ENCODE peak calls at places on chromosome X, in ten cellular contexts. L is keratinocyte; I is mammary epithelial cell; T is naive thymus-derived CD4-positive, alpha-beta T cell; P is suprapubic skin; U is aorta; B is CD8-positive, alpha-beta T cell; A is ovary; E is Peyer's patch; Z is fibroblast of lung. J is an unnamed sample. For H3K36me3, the result is how much of the 10 kb centered on the place peaks cover.

GRCh38 chrX:22338740-22339139 is 66.0 kb downstream of the CBLL2 start:
- DNase-seq in L (no peak), I (peak), T (no peak), P (no peak), U (no peak), B (no peak), A (no peak), E (no peak), Z (peak), J (no peak)

GRCh38 chrX:118272237-118272636 is 73.7 kb upstream of the WDR44 start:
- DNase-seq in L (peak), I (peak), T (no peak), P (no peak), U (no peak), B (no peak), A (no peak), E (no peak), Z (peak), J (no peak)

GRCh38 chrX:25968920-25969319 is 169.2 kb upstream of the MAGEB18 start:
- DNase-seq in L (peak), I (no peak), T (no peak), P (no peak), U (no peak), B (no peak), A (no peak), E (no peak), Z (peak), J (no peak)

GRCh38 chrX:72540318-72540717 is 32.3 kb downstream of the HDAC8 start:
- DNase-seq in L (no peak), I (no peak), T (no peak), P (no peak), U (no peak), B (no peak), A (no peak), E (no peak), Z (peak), J (no peak)

GRCh38 chrX:104329731-104330130 is 75.0 kb upstream of the ESX1 start:
- DNase-seq in L (no peak), I (no peak), T (no peak), P (no peak), U (no peak), B (no peak), A (no peak), E (no peak), Z (no peak), J (no peak)

GRCh38 chrX:13250831-13251612 is 68.8 kb downstream of the ATXN3L start:
- DNase-seq in L (no peak), I (no peak), T (no peak), P (peak), U (peak), B (no peak), A (no peak), E (no peak), Z (peak), J (no peak)

GRCh38 chrX:45683914-45684313 is 483.2 kb upstream of the DIPK2B start:
- DNase-seq in L (no peak), I (no peak), T (no peak), P (no peak), U (no peak), B (no peak), A (no peak), E (no peak), Z (no peak), J (no peak)

GRCh38 chrX:108443065-108443464 is 3.4 kb downstream of the COL4A5 start:
- DNase-seq in L (no peak), I (no peak), T (no peak), P (no peak), U (no peak), B (no peak), A (no peak), E (no peak), Z (no peak), J (no peak)

GRCh38 chrX:97481228-97481627 is 597.5 kb downstream of the RPA4 start:
- DNase-seq in L (no peak), I (no peak), T (no peak), P (no peak), U (no peak), B (no peak), A (no peak), E (no peak), Z (no peak), J (no peak)

GRCh38 chrX:151397741-151398070 is 700 bp downstream of the VMA21 start:
- DNase-seq in L (no peak), I (no peak), T (no peak), P (no peak), U (no peak), B (no peak), A (no peak), E (no peak), Z (peak), J (no peak)

GRCh38 chrX:24498181-24498580 is 33.1 kb downstream of the PDK3 start:
- DNase-seq in L (no peak), I (no peak), T (peak), P (no peak), U (no peak), B (no peak), A (no peak), E (no peak), Z (peak), J (no peak)

GRCh38 chrX:134365923-134366322 is 94.0 kb upstream of the HPRT1 start:
- DNase-seq in L (peak), I (peak), T (no peak), P (no peak), U (no peak), B (no peak), A (no peak), E (no peak), Z (no peak), J (no peak)

GRCh38 chrX:96576358-96576757 is 108.3 kb upstream of the DIAPH2 start:
- DNase-seq in L (no peak), I (no peak), T (no peak), P (no peak), U (no peak), B (no peak), A (no peak), E (no peak), Z (no peak), J (no peak)

GRCh38 chrX:54977387-54977786 is 16.6 kb downstream of the PFKFB1 start:
- DNase-seq in L (no peak), I (no peak), T (no peak), P (no peak), U (no peak), B (no peak), A (no peak), E (no peak), Z (no peak), J (no peak)

GRCh38 chrX:48532201-48532600 is 7.3 kb upstream of the TBC1D25 start:
- DNase-seq in L (no peak), I (no peak), T (no peak), P (no peak), U (no peak), B (no peak), A (no peak), E (no peak), Z (no peak), J (no peak)

GRCh38 chrX:72351606-72352338 is 46.1 kb upstream of the CITED1 start:
- DNase-seq in L (no peak), I (no peak), T (no peak), P (no peak), U (no peak), B (no peak), A (no peak), E (no peak), Z (peak), J (no peak)

GRCh38 chrX:109270580-109271484 is 211.1 kb downstream of the GUCY2F start:
- DNase-seq in L (peak), I (peak), T (no peak), P (no peak), U (no peak), B (no peak), A (no peak), E (no peak), Z (peak), J (no peak)

GRCh38 chrX:15336023-15336413 is 695 bp upstream of the PIGA start:
- DNase-seq in L (no peak), I (peak), T (no peak), P (no peak), U (no peak), B (no peak), A (no peak), E (no peak), Z (peak), J (no peak)

GRCh38 chrX:43357741-43358140 is 298.4 kb upstream of the MAOA start:
- DNase-seq in L (no peak), I (no peak), T (no peak), P (no peak), U (no peak), B (no peak), A (no peak), E (no peak), Z (no peak), J (no peak)

GRCh38 chrX:109889289-109890006 is 113.5 kb upstream of the TMEM164 start:
- DNase-seq in L (no peak), I (no peak), T (no peak), P (no peak), U (no peak), B (no peak), A (no peak), E (no peak), Z (peak), J (no peak)

GRCh38 chrX:3268804-3269203 is 77.6 kb downstream of the MXRA5 start:
- DNase-seq in L (peak), I (peak), T (no peak), P (no peak), U (no peak), B (no peak), A (no peak), E (no peak), Z (peak), J (no peak)

GRCh38 chrX:133657455-133657854 is 242.2 kb upstream of the GPC4 start:
- DNase-seq in L (no peak), I (no peak), T (no peak), P (no peak), U (no peak), B (no peak), A (no peak), E (no peak), Z (no peak), J (no peak)

GRCh38 chrX:108264376-108264775 is 172.8 kb downstream of the ATG4A start:
- DNase-seq in L (no peak), I (no peak), T (no peak), P (no peak), U (no peak), B (no peak), A (no peak), E (no peak), Z (no peak), J (no peak)

GRCh38 chrX:28586891-28587635 is at the start of gene IL1RAPL1:
- DNase-seq in L (no peak), I (peak), T (no peak), P (no peak), U (no peak), B (no peak), A (no peak), E (no peak), Z (peak), J (no peak)

GRCh38 chrX:139008185-139008584 is 296.7 kb upstream of the FGF13 start:
- DNase-seq in L (no peak), I (no peak), T (no peak), P (no peak), U (no peak), B (no peak), A (no peak), E (no peak), Z (no peak), J (no peak)

GRCh38 chrX:22220941-22221340 is 51.8 kb upstream of the CBLL2 start:
- DNase-seq in L (peak), I (peak), T (no peak), P (no peak), U (no peak), B (no peak), A (no peak), E (no peak), Z (peak), J (no peak)

GRCh38 chrX:10023821-10024220 is 56.7 kb downstream of the CLDN34 start:
- DNase-seq in L (no peak), I (no peak), T (no peak), P (no peak), U (no peak), B (no peak), A (no peak), E (no peak), Z (no peak), J (no peak)

GRCh38 chrX:12702509-12703091 is 88.6 kb upstream of the PRPS2 start:
- DNase-seq in L (no peak), I (peak), T (no peak), P (no peak), U (no peak), B (no peak), A (no peak), E (no peak), Z (no peak), J (no peak)

GRCh38 chrX:120244735-120245498 is 5.7 kb upstream of the ZBTB33 start:
- DNase-seq in L (no peak), I (peak), T (peak), P (peak), U (peak), B (peak), A (peak), E (peak), Z (peak), J (peak)

GRCh38 chrX:118630843-118631242 is 96.6 kb upstream of the IL13RA1 start:
- DNase-seq in L (no peak), I (no peak), T (no peak), P (no peak), U (no peak), B (no peak), A (no peak), E (no peak), Z (no peak), J (no peak)

GRCh38 chrX:124348152-124348551 is 1.8 kb downstream of the SH2D1A start:
- DNase-seq in L (no peak), I (peak), T (no peak), P (no peak), U (no peak), B (no peak), A (no peak), E (no peak), Z (no peak), J (no peak)

GRCh38 chrX:7330971-7331746 is 183.2 kb upstream of the PUDP start:
- DNase-seq in L (no peak), I (no peak), T (no peak), P (no peak), U (peak), B (no peak), A (peak), E (no peak), Z (peak), J (no peak)

GRCh38 chrX:31499120-31499519 is 427.3 kb upstream of the FTHL17 start:
- DNase-seq in L (no peak), I (peak), T (no peak), P (no peak), U (no peak), B (no peak), A (no peak), E (no peak), Z (peak), J (no peak)

GRCh38 chrX:110044531-110045249 is 41.8 kb downstream of the TMEM164 start:
- DNase-seq in L (no peak), I (no peak), T (no peak), P (no peak), U (no peak), B (no peak), A (no peak), E (no peak), Z (no peak), J (no peak)

DNA sequence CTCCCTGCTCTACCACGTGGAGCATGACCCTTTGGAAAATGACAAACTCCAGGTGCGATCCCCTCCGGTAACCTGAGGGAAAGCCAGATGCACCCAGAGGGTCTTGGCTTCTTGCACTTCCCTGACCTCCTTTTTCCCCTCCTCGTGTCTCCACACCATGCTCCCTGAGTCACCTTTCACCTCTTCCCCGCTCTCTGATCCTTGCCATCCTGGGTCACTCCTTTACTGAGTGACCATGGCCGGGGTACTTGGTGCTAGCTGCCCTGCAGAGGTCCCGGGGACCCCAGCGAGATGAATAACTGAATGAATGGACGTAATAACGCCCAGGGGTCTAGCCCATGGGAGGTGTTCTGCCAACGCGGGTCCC is 401 bp upstream of the ZFP92 start:
- DNase-seq in L (no peak), I (no peak), T (no peak), P (no peak), U (no peak), B (no peak), A (no peak), E (no peak), Z (no peak), J (no peak)
- H3K4me3 ChIP-seq in L (no peak), I (no peak), T (no peak), P (peak), U (no peak), B (peak), A (peak), E (peak), Z (no peak), J (peak)

DNA sequence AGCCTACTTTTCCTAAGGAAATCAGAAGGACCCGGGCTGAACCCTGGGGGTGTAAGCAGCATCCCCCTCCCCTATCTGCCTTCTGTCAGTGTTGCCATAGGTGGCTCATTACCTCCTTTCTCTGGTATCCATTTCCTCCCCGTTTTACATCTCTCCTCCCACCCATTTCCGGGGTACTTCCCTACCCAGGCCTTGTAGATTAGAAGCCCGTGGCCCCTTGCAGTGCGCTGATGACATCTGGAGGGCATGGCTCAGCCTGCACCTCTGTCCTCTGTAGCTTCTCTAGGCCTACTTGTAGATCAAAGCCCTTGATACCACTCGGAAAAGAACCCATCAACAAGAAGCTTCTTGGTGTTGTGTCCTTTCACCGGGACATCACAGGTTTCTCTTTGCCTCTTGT is 71.8 kb downstream of the NBDY start:
- DNase-seq in L (no peak), I (no peak), T (peak), P (peak), U (no peak), B (peak), A (no peak), E (no peak), Z (no peak), J (peak)
- H3K27ac ChIP-seq in L (no peak), I (no peak), T (peak), P (no peak), U (no peak), B (peak), A (no peak), E (no peak), Z (no peak), J (no peak)

GRCh38 chrX:41121766-41122165 is 36.5 kb downstream of the USP9X start:
- DNase-seq in L (no peak), I (no peak), T (no peak), P (no peak), U (no peak), B (no peak), A (no peak), E (no peak), Z (no peak), J (no peak)

GRCh38 chrX:41131766-41132165 is 46.5 kb downstream of the USP9X start:
- DNase-seq in L (no peak), I (no peak), T (no peak), P (no peak), U (no peak), B (no peak), A (no peak), E (no peak), Z (no peak), J (no peak)

GRCh38 chrX:41128955-41129354 is 43.7 kb downstream of the USP9X start:
- DNase-seq in L (no peak), I (no peak), T (no peak), P (no peak), U (no peak), B (no peak), A (no peak), E (no peak), Z (no peak), J (no peak)

GRCh38 chrX:41122664-41123257 is 37.5 kb downstream of the USP9X start:
- DNase-seq in L (no peak), I (no peak), T (no peak), P (no peak), U (no peak), B (no peak), A (no peak), E (no peak), Z (no peak), J (no peak)

DNA sequence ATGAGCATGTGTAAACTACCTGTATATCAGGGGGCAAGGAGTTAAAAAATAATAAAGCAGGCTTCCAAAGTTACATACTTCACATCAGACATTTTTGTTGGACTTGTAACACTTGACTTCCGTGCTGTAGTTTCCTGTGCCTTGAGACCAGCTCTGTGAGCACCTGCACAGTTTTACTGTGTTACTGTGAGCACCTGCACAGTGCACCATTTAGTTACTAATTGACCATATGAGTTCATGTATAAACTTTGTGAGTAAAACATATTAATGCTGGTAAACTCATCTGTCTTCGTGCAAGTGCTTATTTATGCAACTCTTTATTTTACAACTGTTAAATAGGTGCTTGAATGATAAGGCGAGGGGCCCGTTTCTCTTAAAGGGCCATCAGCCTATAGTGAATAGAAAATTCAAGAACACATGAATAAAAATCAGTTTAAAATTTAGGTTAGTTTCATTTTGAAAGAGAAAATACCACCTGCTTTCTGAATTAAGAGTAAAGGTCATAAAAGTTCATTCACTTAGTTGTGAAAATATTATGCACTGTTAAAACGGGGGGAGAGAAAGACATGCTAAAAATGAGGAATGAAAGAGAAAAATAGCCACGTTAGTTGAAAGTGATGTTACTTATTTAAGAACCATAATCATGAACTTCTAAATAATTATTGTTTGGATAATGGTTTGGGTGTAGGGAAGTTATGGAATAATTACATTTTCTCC is 42.4 kb downstream of the USP9X start:
- DNase-seq in L (no peak), I (no peak), T (no peak), P (no peak), U (no peak), B (no peak), A (no peak), E (no peak), Z (no peak), J (no peak)
- H3K36me3 ChIP-seq in L (under half), I (under half), T (under half), P (under half), U (under half), B (under half), A (under half), E (under half), Z (under half), J (under half)

GRCh38 chrX:129782015-129782495 is 2.3 kb downstream of the SASH3 start:
- DNase-seq in L (no peak), I (no peak), T (no peak), P (no peak), U (no peak), B (no peak), A (no peak), E (no peak), Z (no peak), J (no peak)

GRCh38 chrX:129781134-129782014 is 1.6 kb downstream of the SASH3 start:
- DNase-seq in L (no peak), I (no peak), T (peak), P (no peak), U (peak), B (peak), A (no peak), E (no peak), Z (no peak), J (no peak)

GRCh38 chrX:129779747-129780146 is at the start of gene SASH3:
- DNase-seq in L (no peak), I (no peak), T (peak), P (no peak), U (peak), B (no peak), A (no peak), E (no peak), Z (no peak), J (no peak)

GRCh38 chrX:129779086-129779672 is 570 bp upstream of the SASH3 start:
- DNase-seq in L (no peak), I (no peak), T (no peak), P (no peak), U (no peak), B (no peak), A (no peak), E (no peak), Z (no peak), J (no peak)

DNA sequence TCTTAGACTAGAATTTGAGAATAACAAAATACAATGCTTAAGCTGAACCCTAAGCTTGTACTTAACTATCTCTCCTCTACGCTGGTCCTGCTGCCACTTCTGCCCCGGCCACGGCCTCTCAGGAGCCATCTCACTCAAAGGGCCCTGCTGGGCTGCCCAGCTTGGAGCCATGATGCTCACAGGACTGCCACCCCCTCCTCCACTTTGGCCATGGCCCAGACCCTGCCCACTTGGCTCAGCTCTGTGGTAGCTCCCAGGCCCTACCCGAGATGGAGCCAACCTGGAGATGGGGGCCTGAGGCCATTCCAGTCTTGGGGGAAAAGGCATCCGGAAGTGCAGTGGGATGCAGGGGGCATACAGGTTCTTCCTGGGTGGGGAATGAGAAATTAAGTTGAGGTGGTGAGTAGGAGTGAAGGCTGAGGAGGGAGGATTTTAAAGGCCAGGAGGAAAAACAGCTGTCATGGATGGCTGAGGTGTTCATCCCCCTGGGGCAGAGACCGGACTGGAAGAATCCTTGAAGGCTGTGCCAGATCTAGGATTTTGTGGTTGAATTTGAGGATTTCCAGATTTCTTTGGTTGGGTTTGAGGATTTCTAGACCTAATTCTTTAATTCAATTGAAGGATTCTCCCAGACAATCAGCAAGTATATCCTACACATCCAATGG is 824 bp downstream of the SASH3 start:
- DNase-seq in L (no peak), I (no peak), T (no peak), P (no peak), U (no peak), B (no peak), A (no peak), E (no peak), Z (no peak), J (no peak)
- H3K4me3 ChIP-seq in L (no peak), I (no peak), T (peak), P (peak), U (no peak), B (peak), A (no peak), E (peak), Z (no peak), J (peak)